ENCODE peak calls at places on chromosomes 6 and 20, in eight cellular contexts. K, F, M, D, E, P, S and B are unnamed samples.

GRCh38 chr6:149077208-149077607 is 240.3 kb upstream of the TAB2 start:
- DNase-seq in F (no peak), D (no peak), K (peak; percentile 33), M (no peak), E (no peak), P (no peak), S (no peak), B (no peak)

GRCh38 chr6:1940381-1940780 is 305.0 kb downstream of the GMDS start:
- DNase-seq in F (no peak), P (no peak), S (no peak), K (no peak), D (no peak), E (no peak), M (peak; percentile 55), B (no peak)

GRCh38 chr20:53019464-53019863 is 47.3 kb downstream of the TSHZ2 start:
- DNase-seq in P (no peak), S (no peak), K (no peak), M (no peak), D (no peak), E (no peak), F (no peak), B (no peak)

GRCh38 chr6:90121982-90122381 is 174.7 kb downstream of the BACH2 start:
- DNase-seq in M (no peak), S (no peak), K (peak; percentile 62), D (no peak), P (peak; percentile 54), F (no peak), E (no peak), B (no peak)

GRCh38 chr6:158912591-158912990 is 87.4 kb downstream of the RSPH3 start:
- DNase-seq in D (no peak), K (no peak), F (no peak), M (no peak), P (no peak), S (no peak), E (no peak), B (no peak)

GRCh38 chr6:27495386-27496135 is 22.7 kb upstream of the ZNF184 start:
- DNase-seq in P (peak; percentile 80), S (no peak), K (peak; percentile 87), M (peak; percentile 38), D (peak; percentile 83), F (no peak), E (peak; percentile 54), B (no peak)

GRCh38 chr6:107594736-107595135 is 104.8 kb downstream of the SOBP start:
- DNase-seq in P (no peak), E (no peak), F (no peak), K (no peak), M (no peak), S (no peak), D (no peak), B (no peak)

GRCh38 chr6:138289739-138290138 is 71.4 kb upstream of the PBOV1 start:
- DNase-seq in E (no peak), F (no peak), K (no peak), D (peak; percentile 6), S (no peak), M (peak; percentile 44), P (peak; percentile 6), B (peak; percentile 41)

GRCh38 chr20:59645761-59646171 is 41.4 kb downstream of the PHACTR3 start:
- DNase-seq in S (peak; percentile 50), E (no peak), P (no peak), F (no peak), D (no peak), K (no peak), M (no peak), B (no peak)

GRCh38 chr6:43575772-43576551 is at the start of the genes POLH and XPO5:
- DNase-seq in P (peak; percentile 94), E (peak; percentile 85), K (peak; percentile 93), F (peak; percentile 47), D (peak; percentile 93), M (peak; percentile 98), S (peak; percentile 78), B (peak; percentile 85)

GRCh38 chr6:160221423-160221822 is 37.2 kb downstream of the SLC22A2 start:
- DNase-seq in P (no peak), S (no peak), D (no peak), M (no peak), F (no peak), E (no peak), K (peak; percentile 11), B (no peak)

GRCh38 chr6:144415835-144416237 is 130.7 kb downstream of the UTRN start:
- DNase-seq in S (no peak), F (no peak), E (no peak), M (no peak), K (peak; percentile 82), P (no peak), D (no peak), B (no peak)

GRCh38 chr6:37552267-37552666 is 52.6 kb upstream of the CCDC167 start:
- DNase-seq in E (no peak), P (no peak), D (no peak), F (no peak), M (no peak), K (no peak), S (no peak), B (no peak)

GRCh38 chr20:58018590-58018989 is 209.9 kb downstream of the ANKRD60 start:
- DNase-seq in K (no peak), F (no peak), P (no peak), M (no peak), D (no peak), S (no peak), E (no peak), B (no peak)

GRCh38 chr6:160791981-160792418 is 90.0 kb downstream of the PLG start:
- DNase-seq in E (no peak), F (no peak), D (no peak), K (no peak), P (no peak), M (no peak), S (no peak), B (no peak)

GRCh38 chr6:91653954-91654843 is 1067.3 kb upstream of the MAP3K7 start:
- DNase-seq in F (no peak), P (no peak), E (no peak), D (no peak), K (no peak), M (no peak), S (no peak), B (no peak)

GRCh38 chr20:59743767-59744485 is 139.6 kb downstream of the PHACTR3 start:
- DNase-seq in E (no peak), K (no peak), M (no peak), F (no peak), D (no peak), S (no peak), P (no peak), B (no peak)